ENCODE peak calls at places on chromosomes 6 and 20, in nine cellular contexts. L is GM23338, U is Panc1, M is endothelial cell of umbilical vein, R is HepG2, Q is stomach, A is H1, W is sigmoid colon, E is suprapubic skin. K is an unnamed sample.

GRCh38 chr6:56555438-56555872 is 87.2 kb downstream of the DST start:
- DNase-seq in Q (no peak), U (no peak), E (no peak), L (no peak), R (no peak), M (no peak), A (no peak), W (peak), K (no peak)

GRCh38 chr6:87905101-87905517 is 142.5 kb upstream of the SPACA1 start:
- DNase-seq in R (no peak), E (no peak), Q (no peak), W (no peak), M (no peak), L (no peak), A (no peak), U (no peak), K (no peak)

GRCh38 chr6:37657117-37657886 is 40.4 kb downstream of the MDGA1 start:
- DNase-seq in L (no peak), A (no peak), W (no peak), U (no peak), M (no peak), Q (peak), R (no peak), E (no peak), K (no peak)

GRCh38 chr20:58882704-58883089 is 30.2 kb downstream of the GNAS start:
- DNase-seq in W (no peak), Q (no peak), U (no peak), M (no peak), R (no peak), L (no peak), E (no peak), A (no peak), K (no peak)

GRCh38 chr6:10720229-10720959 is 2.5 kb upstream of the TMEM14C start:
- DNase-seq in R (peak), W (peak), L (no peak), U (no peak), E (no peak), A (no peak), Q (peak), M (peak), K (no peak)

GRCh38 chr6:158943380-158944032 is 56.5 kb downstream of the RSPH3 start:
- DNase-seq in L (no peak), E (no peak), U (no peak), W (no peak), R (no peak), A (no peak), M (no peak), Q (no peak), K (no peak)

GRCh38 chr6:81623106-81623834 is 129.2 kb downstream of the TENT5A start:
- DNase-seq in Q (no peak), A (no peak), R (no peak), E (no peak), M (no peak), U (no peak), W (no peak), L (no peak), K (no peak)

GRCh38 chr20:47875302-47876025 is 90.2 kb upstream of the SULF2 start:
- DNase-seq in U (no peak), A (no peak), Q (no peak), E (no peak), R (no peak), W (no peak), M (peak), L (no peak), K (no peak)

GRCh38 chr20:57618091-57618765 is 2.0 kb downstream of the ZBP1 start:
- DNase-seq in E (no peak), U (no peak), W (no peak), L (no peak), M (no peak), R (no peak), A (peak), Q (no peak), K (no peak)

GRCh38 chr6:90497411-90497810 is 89.5 kb downstream of the MAP3K7 start:
- DNase-seq in Q (no peak), A (no peak), M (no peak), U (no peak), L (no peak), R (peak), W (no peak), E (no peak), K (no peak)

GRCh38 chr20:46237221-46237620 is 71.1 kb downstream of the CDH22 start:
- DNase-seq in L (peak), W (no peak), E (no peak), A (no peak), U (no peak), M (no peak), R (no peak), Q (no peak), K (no peak)

GRCh38 chr6:1622220-1622841 is 12.6 kb downstream of the FOXC1 start:
- DNase-seq in M (no peak), Q (no peak), R (no peak), L (no peak), W (peak), A (no peak), U (no peak), E (no peak), K (no peak)

GRCh38 chr6:71012871-71013456 is 56.1 kb upstream of the B3GAT2 start:
- DNase-seq in E (no peak), R (peak), A (no peak), W (no peak), M (peak), U (peak), Q (no peak), L (peak), K (peak)

GRCh38 chr20:47319517-47320252 is 36.8 kb downstream of the ZMYND8 start:
- DNase-seq in W (peak), A (peak), Q (peak), M (peak), U (no peak), L (peak), E (peak), R (no peak), K (no peak)

GRCh38 chr20:57425150-57426013 is 34.2 kb downstream of the RBM38 start:
- DNase-seq in Q (no peak), U (no peak), M (no peak), W (no peak), R (no peak), A (no peak), L (no peak), E (no peak), K (peak)

GRCh38 chr20:2804921-2805681 is 4.7 kb upstream of the CPXM1 start:
- DNase-seq in Q (no peak), E (no peak), W (no peak), A (peak), R (no peak), L (peak), U (no peak), M (no peak), K (peak)

GRCh38 chr6:139764498-139764986 is 390.1 kb upstream of the CITED2 start:
- DNase-seq in A (no peak), E (no peak), L (no peak), Q (no peak), W (no peak), M (peak), R (peak), U (peak), K (peak)

GRCh38 chr6:144334150-144334708 is 49.1 kb downstream of the UTRN start:
- DNase-seq in M (no peak), Q (no peak), E (no peak), A (peak), L (no peak), W (no peak), R (no peak), U (no peak), K (no peak)

GRCh38 chr20:51650685-51651134 is 108.2 kb upstream of the NFATC2 start:
- DNase-seq in L (no peak), U (no peak), Q (no peak), R (no peak), M (peak), A (no peak), W (no peak), E (no peak), K (peak)

GRCh38 chr20:561437-562231 is 18.0 kb upstream of the CSNK2A1 start:
- DNase-seq in U (peak), E (no peak), M (peak), R (peak), A (peak), Q (peak), L (peak), W (peak), K (no peak)

GRCh38 chr20:57960803-57961575 is 251.2 kb upstream of the PMEPA1 start:
- DNase-seq in L (no peak), E (no peak), Q (no peak), U (no peak), R (no peak), A (no peak), W (no peak), M (no peak), K (no peak)

GRCh38 chr20:52150440-52151258 is 40.9 kb downstream of the ZFP64 start:
- DNase-seq in E (no peak), M (peak), A (no peak), Q (no peak), W (no peak), U (peak), L (peak), R (peak), K (no peak)

GRCh38 chr6:37011656-37012378 is 6.4 kb downstream of the FGD2 start:
- DNase-seq in Q (no peak), U (no peak), R (no peak), M (no peak), E (no peak), L (no peak), W (no peak), A (no peak), K (peak)

GRCh38 chr6:34246563-34247391 is 2.0 kb downstream of the SMIM29 start:
- DNase-seq in M (peak), A (peak), W (peak), R (peak), E (no peak), L (peak), Q (no peak), U (no peak), K (no peak)

GRCh38 chr6:14550410-14550809 is 432.8 kb downstream of the CD83 start:
- DNase-seq in L (no peak), A (no peak), W (no peak), R (no peak), U (no peak), Q (no peak), M (no peak), E (no peak), K (no peak)

GRCh38 chr6:68779366-68779765 is 144.3 kb downstream of the ADGRB3 start:
- DNase-seq in R (no peak), L (no peak), M (no peak), U (no peak), E (no peak), Q (no peak), W (no peak), A (no peak), K (no peak)

GRCh38 chr6:136228811-136229210 is 21.3 kb downstream of the MTFR2 start:
- DNase-seq in W (no peak), L (no peak), M (no peak), R (no peak), U (no peak), A (no peak), Q (no peak), E (no peak), K (no peak)

GRCh38 chr6:3911130-3911529 is 62.0 kb downstream of the FAM50B start:
- DNase-seq in A (no peak), L (no peak), R (no peak), U (no peak), E (peak), W (no peak), Q (no peak), M (peak), K (no peak)

GRCh38 chr20:4604580-4604979 is 117.1 kb upstream of the PRND start:
- DNase-seq in U (no peak), A (no peak), R (no peak), L (no peak), M (no peak), E (no peak), W (no peak), Q (no peak), K (no peak)
- TF ChIP-seq POLR2AphosphoS5 in U (no peak), A (no peak), R (no peak), L (no peak), M (no peak), E (no peak), W (peak), Q (no peak), K (no peak)

DNA sequence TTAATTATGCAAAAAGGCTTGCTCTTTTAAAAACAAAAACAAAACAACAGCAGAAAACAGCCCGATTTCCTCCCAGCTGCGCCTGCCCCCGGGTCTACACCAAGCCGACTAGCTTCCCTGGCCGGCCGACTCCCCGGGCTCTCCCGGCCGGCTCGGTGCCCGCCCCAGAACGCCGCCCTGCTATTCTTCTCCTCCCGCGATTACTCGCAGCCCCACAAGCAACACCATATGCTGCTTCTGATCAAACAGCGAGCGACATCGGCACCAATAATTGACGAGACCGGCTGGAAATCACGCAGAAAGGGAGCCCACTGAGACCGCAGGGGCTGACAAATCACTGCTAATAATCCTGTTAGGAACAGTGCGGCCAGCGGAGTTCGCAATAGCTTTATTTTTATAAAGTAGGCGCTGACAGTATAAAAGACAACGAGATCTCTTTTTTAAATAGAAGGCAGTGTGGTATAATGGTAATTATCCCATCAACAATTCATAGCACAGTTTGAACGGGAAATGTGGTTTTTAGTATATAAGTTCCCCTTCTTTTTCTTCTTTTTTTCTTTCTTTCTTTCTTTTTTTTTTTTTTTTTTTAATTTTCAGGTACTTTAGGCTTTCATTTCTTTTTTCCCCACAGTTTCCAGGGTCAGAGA is 3.3 kb downstream of the SIM1 start:
- DNase-seq in Q (no peak), W (no peak), L (peak), A (peak), M (peak), E (no peak), R (no peak), U (no peak), K (no peak)
- H3K4me3 ChIP-seq in Q (no peak), W (no peak), L (peak), A (no peak), M (no peak), E (peak), R (no peak), U (peak), K (no peak)

DNA sequence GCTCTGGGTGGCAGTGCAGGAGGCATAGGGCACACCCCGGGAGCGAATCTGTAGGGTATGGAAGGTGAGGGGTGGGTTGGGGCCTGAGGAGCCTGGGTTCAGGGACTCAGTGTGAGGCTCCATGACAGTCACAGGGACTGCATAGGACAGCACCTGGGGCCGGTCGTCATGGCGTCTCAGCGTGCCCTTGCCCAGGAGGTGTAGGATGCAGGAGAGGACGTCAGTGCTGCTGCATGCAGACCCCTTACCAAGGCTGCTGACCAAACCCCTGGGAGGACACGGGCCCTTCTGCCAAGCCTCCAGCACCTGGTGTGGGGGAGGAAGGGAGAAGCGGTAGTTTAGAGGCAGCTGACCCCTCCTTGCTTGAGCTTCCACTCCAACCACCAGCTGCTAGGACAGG is 15.9 kb downstream of the CUL7 start:
- DNase-seq in E (no peak), U (no peak), A (no peak), W (no peak), Q (no peak), R (no peak), L (no peak), M (no peak), K (no peak)
- TF ChIP-seq POLR2AphosphoS5 in E (no peak), U (no peak), A (no peak), W (no peak), Q (no peak), R (no peak), L (no peak), M (no peak), K (no peak)

GRCh38 chr6:11814819-11815218 is 36.2 kb upstream of the ADTRP start:
- DNase-seq in M (no peak), L (no peak), U (no peak), E (no peak), W (no peak), R (no peak), Q (no peak), A (no peak), K (no peak)
- H3K4me3 ChIP-seq in M (no peak), L (no peak), U (no peak), E (no peak), W (no peak), R (no peak), Q (no peak), A (no peak), K (no peak)

GRCh38 chr20:49713779-49714712 is at the start of gene B4GALT5:
- DNase-seq in E (peak), M (peak), W (peak), Q (peak), L (peak), R (peak), U (peak), A (peak), K (peak)
- TF ChIP-seq POLR2AphosphoS5 in E (no peak), M (peak), W (peak), Q (no peak), L (peak), R (peak), U (peak), A (no peak), K (peak)

DNA sequence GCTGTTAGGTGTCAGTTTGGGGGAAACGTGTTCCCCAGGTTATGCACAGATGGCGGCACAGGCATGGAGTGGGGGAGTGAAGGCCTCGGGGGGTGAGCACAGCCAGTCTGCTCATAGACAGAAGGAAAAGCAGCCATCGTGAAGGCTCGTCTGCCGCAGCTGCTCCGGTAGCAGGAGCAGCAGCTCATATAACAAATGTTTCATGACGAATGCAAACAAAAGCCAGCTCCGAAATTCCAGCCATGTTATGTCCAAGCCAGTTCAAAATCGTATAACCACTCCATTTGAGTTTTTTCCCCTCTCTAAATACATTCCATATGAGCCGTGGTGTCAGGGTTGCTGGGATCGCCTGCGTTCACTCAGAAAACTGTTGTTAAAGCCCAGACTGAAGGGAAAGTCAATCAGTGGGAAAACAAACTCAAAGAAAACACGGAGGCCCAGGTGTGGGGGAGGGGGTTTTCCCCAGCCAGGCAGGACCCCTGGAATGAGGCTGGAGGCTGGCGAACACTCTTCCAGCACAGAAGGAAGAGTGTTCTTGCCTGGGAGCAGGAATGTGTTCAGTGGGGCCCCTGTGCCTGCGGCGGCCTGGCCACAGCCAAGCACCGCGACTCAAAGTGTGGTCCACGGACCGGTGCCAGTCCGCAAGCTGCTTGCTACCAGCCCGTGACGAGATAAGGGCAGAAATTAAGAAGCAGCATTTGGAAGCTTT is 280.3 kb upstream of the TAB2 start:
- DNase-seq in L (peak), Q (no peak), W (no peak), E (no peak), M (no peak), U (no peak), A (no peak), R (no peak), K (no peak)
- H3K4me3 ChIP-seq in L (no peak), Q (no peak), W (no peak), E (no peak), M (no peak), U (no peak), A (no peak), R (no peak), K (no peak)

DNA sequence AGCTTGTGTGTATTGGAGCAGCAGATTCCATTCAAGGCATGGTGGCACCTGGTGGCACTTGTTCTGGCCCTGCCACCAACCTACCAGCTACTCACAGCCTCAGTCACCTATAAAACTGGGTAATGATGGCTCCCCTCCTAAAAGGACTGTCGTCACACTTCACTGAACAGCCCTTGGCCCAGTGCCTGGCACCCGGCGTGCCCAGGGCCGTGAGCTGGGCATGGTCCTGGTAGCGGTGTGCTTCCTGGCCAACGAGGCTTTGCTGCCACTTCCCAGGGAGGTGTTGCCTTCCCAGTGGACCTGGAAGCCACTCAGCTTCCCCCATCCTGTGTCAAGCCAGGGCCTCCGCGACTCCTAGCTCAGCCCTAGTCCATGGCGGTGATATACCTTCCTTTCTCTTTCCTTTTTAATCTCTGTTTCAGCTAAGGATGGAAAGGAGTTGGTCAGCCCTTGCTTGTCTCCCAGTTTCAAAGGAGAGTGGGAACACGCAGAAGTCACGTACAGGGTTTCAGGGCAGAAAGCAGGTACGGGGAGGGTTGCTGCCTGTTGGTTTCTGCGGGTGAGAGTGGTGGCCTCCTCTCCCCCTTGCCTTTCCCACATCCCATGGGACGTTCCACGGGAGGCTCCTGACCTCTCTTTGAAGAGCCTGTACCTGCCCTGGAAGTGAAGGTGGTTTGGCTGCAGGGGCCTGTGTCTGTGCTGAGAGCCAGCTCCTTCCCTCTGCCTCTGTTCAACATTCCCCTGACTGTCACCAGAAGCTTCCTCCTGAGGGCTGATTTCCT is 25.5 kb downstream of the ENTPD6 start:
- DNase-seq in R (no peak), Q (peak), M (no peak), L (no peak), E (peak), A (no peak), W (no peak), U (no peak), K (no peak)
- TF ChIP-seq POLR2AphosphoS5 in R (no peak), Q (no peak), M (no peak), L (no peak), E (no peak), A (no peak), W (no peak), U (no peak), K (no peak)

DNA sequence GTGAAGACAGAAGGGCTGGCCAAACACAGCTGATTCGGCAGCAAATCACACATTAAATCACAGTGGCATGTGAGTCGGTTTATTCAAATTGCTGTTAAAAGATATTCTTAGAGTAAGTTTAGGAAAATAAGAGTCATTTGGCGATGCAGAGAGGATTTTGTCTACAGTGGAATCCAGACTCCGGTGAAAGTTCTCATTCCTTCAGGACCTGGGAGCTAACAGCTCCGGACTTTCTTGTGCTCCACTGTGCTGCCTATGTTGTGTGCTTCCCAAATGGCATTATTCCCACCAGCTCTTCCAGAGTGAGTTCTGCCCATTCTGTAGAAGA is 1.5 kb upstream of the EPM2A start:
- DNase-seq in Q (no peak), A (no peak), E (no peak), U (no peak), L (no peak), W (no peak), M (peak), R (no peak), K (no peak)
- H3K4me3 ChIP-seq in Q (peak), A (no peak), E (no peak), U (no peak), L (no peak), W (no peak), M (no peak), R (no peak), K (no peak)